ENCODE peak calls at places on chromosomes 3 and 15, in four cellular contexts. K is AG09319; P is stimulated activated CD8-positive, alpha-beta memory T cell treated with anti-CD3 and anti-CD28 coated beads, Interleukin-7, amount 100 ng/mL, for 1 hour; Y is T-helper 2 cell. J is an unnamed sample.

GRCh38 chr3:170471149-170471548 is 52.5 kb downstream of the CLDN11 start:
- DNase-seq in K (no peak), P (no peak), Y (no peak), J (no peak)

GRCh38 chr3:48187579-48188265 is 495 bp downstream of the CDC25A start:
- DNase-seq in K (no peak), P (peak), Y (peak), J (no peak)

GRCh38 chr3:114942773-114943172 is 204.3 kb downstream of the ZBTB20 start:
- DNase-seq in K (no peak), P (no peak), Y (no peak), J (no peak)

GRCh38 chr15:36675008-36675407 is 95.6 kb downstream of the CDIN1 start:
- DNase-seq in K (no peak), P (no peak), Y (no peak), J (no peak)

GRCh38 chr3:29914861-29915524 is 634.1 kb downstream of the RBMS3 start:
- DNase-seq in K (peak), P (no peak), Y (no peak), J (no peak)

GRCh38 chr3:110995461-110996226 is 76.0 kb upstream of the NECTIN3 start:
- DNase-seq in K (peak), P (no peak), Y (no peak), J (peak)

GRCh38 chr3:48614044-48614443 is 4.6 kb upstream of the UQCRC1 start:
- DNase-seq in K (peak), P (no peak), Y (no peak), J (peak)

GRCh38 chr3:187403768-187404270 is 35.6 kb downstream of the RTP4 start:
- DNase-seq in K (peak), P (no peak), Y (no peak), J (peak)

GRCh38 chr3:84165278-84165677 is 793.5 kb upstream of the CADM2 start:
- DNase-seq in K (no peak), P (no peak), Y (no peak), J (no peak)

GRCh38 chr15:26767169-26767670 is 5.6 kb downstream of the GABRB3 start:
- DNase-seq in K (no peak), P (no peak), Y (no peak), J (no peak)

GRCh38 chr3:48601622-48601994 is 6.5 kb upstream of the COL7A1 start:
- DNase-seq in K (no peak), P (no peak), Y (no peak), J (no peak)

GRCh38 chr3:11077466-11077865 is 76.8 kb upstream of the HRH1 start:
- DNase-seq in K (no peak), P (no peak), Y (no peak), J (no peak)

GRCh38 chr3:24042879-24043567 is 97.9 kb downstream of the NR1D2 start:
- DNase-seq in K (no peak), P (no peak), Y (no peak), J (no peak)

GRCh38 chr15:76057332-76058000 is 2.3 kb upstream of the TMEM266 start:
- DNase-seq in K (peak), P (no peak), Y (no peak), J (no peak)

GRCh38 chr15:31365655-31366127 is 39.1 kb downstream of the KLF13 start:
- DNase-seq in K (peak), P (peak), Y (peak), J (peak)

GRCh38 chr3:58237940-58238681 is 519 bp downstream of the ABHD6 start:
- DNase-seq in K (no peak), P (peak), Y (peak), J (no peak)

GRCh38 chr15:22967084-22967770 is 12.9 kb downstream of the CYFIP1 start:
- DNase-seq in K (no peak), P (no peak), Y (no peak), J (no peak)

GRCh38 chr15:52496776-52497470 is 31.8 kb downstream of the MYO5A start:
- DNase-seq in K (no peak), P (no peak), Y (no peak), J (peak)

GRCh38 chr15:33226559-33227181 is 32.2 kb upstream of the FMN1 start:
- DNase-seq in K (no peak), P (peak), Y (peak), J (no peak)

GRCh38 chr15:61051570-61052031 is 177.5 kb downstream of the RORA start:
- DNase-seq in K (peak), P (no peak), Y (no peak), J (peak)

GRCh38 chr3:43627360-43627759 is 5.5 kb upstream of the ANO10 start:
- DNase-seq in K (no peak), P (no peak), Y (no peak), J (no peak)

GRCh38 chr3:153070153-153070868 is 91.7 kb upstream of the RAP2B start:
- DNase-seq in K (no peak), P (no peak), Y (no peak), J (no peak)

GRCh38 chr3:138694287-138695007 is 85.9 kb downstream of the FAIM start:
- DNase-seq in K (peak), P (no peak), Y (no peak), J (peak)

GRCh38 chr3:171784937-171785336 is 25.3 kb downstream of the PLD1 start:
- DNase-seq in K (no peak), P (no peak), Y (no peak), J (no peak)